ENCODE peak calls at places on chromosome 2, in four cellular contexts. S is stimulated activated CD4-positive, alpha-beta T cell treated with anti-CD3 and anti-CD28 coated beads, Interleukin-12 subunit alpha, Interleukin-12 subunit beta, amount 100 ng/mL, for 4 hours; Z is cardiac fibroblast; H is NCI-H1092 treated with DMSO at 0.1 percent for 48 hours. W is an unnamed sample.

GRCh38 chr2:218128781-218129478 is 3.1 kb downstream of the CXCR2 start:
- DNase-seq in S (no peak), Z (no peak), H (no peak), W (no peak)

GRCh38 chr2:102317715-102318114 is 6.4 kb downstream of the IL1RL1 start:
- DNase-seq in Z (no peak), H (no peak), S (no peak), W (no peak)

GRCh38 chr2:204892506-204893255 is 347.4 kb downstream of the PARD3B start:
- DNase-seq in S (no peak), H (no peak), Z (no peak), W (no peak)

GRCh38 chr2:231335591-231335990 is 59.9 kb upstream of the B3GNT7 start:
- DNase-seq in Z (no peak), S (no peak), H (no peak), W (no peak)

GRCh38 chr2:53969285-53970094 is 1.3 kb downstream of the PSME4 start:
- DNase-seq in S (no peak), Z (peak), H (peak), W (no peak)

GRCh38 chr2:48423376-48423775 is 106.6 kb upstream of the STON1 start:
- DNase-seq in Z (peak), S (no peak), H (no peak), W (no peak)

GRCh38 chr2:218607436-218608115 is at the start of gene PLCD4:
- DNase-seq in Z (peak), H (peak), S (no peak), W (no peak)

GRCh38 chr2:201909961-201910361 is 103.6 kb downstream of the CDK15 start:
- DNase-seq in S (no peak), Z (peak), H (no peak), W (no peak)

GRCh38 chr2:65612654-65613053 is 180.3 kb upstream of the SPRED2 start:
- DNase-seq in H (no peak), Z (peak), S (no peak), W (no peak)

GRCh38 chr2:65231892-65232477 is 4.4 kb downstream of the ACTR2 start:
- DNase-seq in H (no peak), Z (no peak), S (no peak), W (peak)

GRCh38 chr2:184370954-184371353 is 227.4 kb upstream of the ZNF804A start:
- DNase-seq in Z (no peak), H (no peak), S (no peak), W (no peak)

W was measured in stimulated activated naive CD8-positive, alpha-beta T cell treated with anti-CD3 and anti-CD28 coated beads, Interleukin-15, amount 100 ng/mL, for 72 hours.